ENCODE peak calls at places on chromosomes 7 and 10, in four cellular contexts. One of them, this sample, is unnamed.

GRCh38 chr10:74585231-74586087 is 240.9 kb upstream of the KAT6B start:
- DNase-seq in thyroid gland: peak
- DNase-seq in suprapubic skin: no peak
- DNase-seq in sigmoid colon: no peak
- DNase-seq in this sample: peak

GRCh38 chr7:128836729-128837348 is 6.6 kb downstream of the FLNC start:
- DNase-seq in thyroid gland: no peak
- DNase-seq in suprapubic skin: no peak
- DNase-seq in sigmoid colon: no peak
- DNase-seq in this sample: no peak

GRCh38 chr7:94908204-94909022 is 1.0 kb downstream of the PPP1R9A start:
- DNase-seq in suprapubic skin: no peak
- DNase-seq in sigmoid colon: peak
- DNase-seq in thyroid gland: peak
- DNase-seq in this sample: peak

GRCh38 chr10:11856678-11857077 is 33.5 kb downstream of the PROSER2 start:
- DNase-seq in sigmoid colon: peak
- DNase-seq in thyroid gland: no peak
- DNase-seq in suprapubic skin: no peak
- DNase-seq in this sample: no peak

GRCh38 chr10:33273295-33274002 is 61.0 kb downstream of the NRP1 start:
- DNase-seq in sigmoid colon: peak
- DNase-seq in suprapubic skin: peak
- DNase-seq in thyroid gland: peak
- DNase-seq in this sample: peak

GRCh38 chr7:31432831-31433340 is 81.0 kb upstream of the ITPRID1 start:
- DNase-seq in suprapubic skin: no peak
- DNase-seq in sigmoid colon: no peak
- DNase-seq in thyroid gland: no peak
- DNase-seq in this sample: no peak

GRCh38 chr7:32680259-32681173 is 185.2 kb downstream of the AVL9 start:
- DNase-seq in thyroid gland: no peak
- DNase-seq in sigmoid colon: no peak
- DNase-seq in suprapubic skin: no peak
- DNase-seq in this sample: peak

GRCh38 chr7:26011039-26011696 is 140.8 kb upstream of the NFE2L3 start:
- DNase-seq in thyroid gland: no peak
- DNase-seq in sigmoid colon: no peak
- DNase-seq in suprapubic skin: no peak
- DNase-seq in this sample: no peak

GRCh38 chr7:117731455-117731854 is 141.8 kb downstream of the CTTNBP2 start:
- DNase-seq in suprapubic skin: no peak
- DNase-seq in sigmoid colon: no peak
- DNase-seq in thyroid gland: no peak
- DNase-seq in this sample: no peak

GRCh38 chr10:118101501-118101900 is 54.8 kb upstream of the RAB11FIP2 start:
- DNase-seq in sigmoid colon: no peak
- DNase-seq in suprapubic skin: no peak
- DNase-seq in thyroid gland: no peak
- DNase-seq in this sample: no peak

GRCh38 chr7:94782777-94783176 is 124.6 kb upstream of the PPP1R9A start:
- DNase-seq in sigmoid colon: no peak
- DNase-seq in suprapubic skin: no peak
- DNase-seq in thyroid gland: no peak
- DNase-seq in this sample: no peak

GRCh38 chr7:129401968-129402860 is 32.0 kb upstream of the STRIP2 start:
- DNase-seq in thyroid gland: no peak
- DNase-seq in suprapubic skin: no peak
- DNase-seq in sigmoid colon: no peak
- DNase-seq in this sample: no peak

GRCh38 chr10:97101166-97101940 is 84.4 kb downstream of the SLIT1 start:
- DNase-seq in suprapubic skin: no peak
- DNase-seq in thyroid gland: no peak
- DNase-seq in sigmoid colon: no peak
- DNase-seq in this sample: no peak

GRCh38 chr7:95527033-95527775 is 41.5 kb downstream of the ASB4 start:
- DNase-seq in sigmoid colon: peak
- DNase-seq in suprapubic skin: no peak
- DNase-seq in thyroid gland: peak
- DNase-seq in this sample: peak

GRCh38 chr7:98137826-98138151 is 31.1 kb downstream of the LMTK2 start:
- DNase-seq in sigmoid colon: no peak
- DNase-seq in thyroid gland: no peak
- DNase-seq in suprapubic skin: no peak
- DNase-seq in this sample: no peak

GRCh38 chr7:85765698-85766298 is 578.9 kb upstream of the SEMA3D start:
- DNase-seq in suprapubic skin: no peak
- DNase-seq in sigmoid colon: no peak
- DNase-seq in thyroid gland: no peak
- DNase-seq in this sample: no peak

GRCh38 chr10:17742918-17743317 is 9.1 kb upstream of the TMEM236 start:
- DNase-seq in suprapubic skin: no peak
- DNase-seq in sigmoid colon: no peak
- DNase-seq in thyroid gland: peak
- DNase-seq in this sample: peak

GRCh38 chr10:123154943-123155505 is 822 bp downstream of the BUB3 start:
- DNase-seq in thyroid gland: no peak
- DNase-seq in sigmoid colon: no peak
- DNase-seq in suprapubic skin: no peak
- DNase-seq in this sample: peak

GRCh38 chr7:92667816-92668540 is 77.8 kb upstream of the FAM133B start:
- DNase-seq in suprapubic skin: no peak
- DNase-seq in sigmoid colon: no peak
- DNase-seq in thyroid gland: no peak
- DNase-seq in this sample: no peak

GRCh38 chr7:44581426-44581906 is 565 bp downstream of the TMED4 start:
- DNase-seq in suprapubic skin: no peak
- DNase-seq in thyroid gland: peak
- DNase-seq in sigmoid colon: peak
- DNase-seq in this sample: peak

GRCh38 chr10:35372329-35372728 is 36.0 kb downstream of the CCNY start:
- DNase-seq in sigmoid colon: peak
- DNase-seq in suprapubic skin: no peak
- DNase-seq in thyroid gland: peak
- DNase-seq in this sample: no peak

DNA sequence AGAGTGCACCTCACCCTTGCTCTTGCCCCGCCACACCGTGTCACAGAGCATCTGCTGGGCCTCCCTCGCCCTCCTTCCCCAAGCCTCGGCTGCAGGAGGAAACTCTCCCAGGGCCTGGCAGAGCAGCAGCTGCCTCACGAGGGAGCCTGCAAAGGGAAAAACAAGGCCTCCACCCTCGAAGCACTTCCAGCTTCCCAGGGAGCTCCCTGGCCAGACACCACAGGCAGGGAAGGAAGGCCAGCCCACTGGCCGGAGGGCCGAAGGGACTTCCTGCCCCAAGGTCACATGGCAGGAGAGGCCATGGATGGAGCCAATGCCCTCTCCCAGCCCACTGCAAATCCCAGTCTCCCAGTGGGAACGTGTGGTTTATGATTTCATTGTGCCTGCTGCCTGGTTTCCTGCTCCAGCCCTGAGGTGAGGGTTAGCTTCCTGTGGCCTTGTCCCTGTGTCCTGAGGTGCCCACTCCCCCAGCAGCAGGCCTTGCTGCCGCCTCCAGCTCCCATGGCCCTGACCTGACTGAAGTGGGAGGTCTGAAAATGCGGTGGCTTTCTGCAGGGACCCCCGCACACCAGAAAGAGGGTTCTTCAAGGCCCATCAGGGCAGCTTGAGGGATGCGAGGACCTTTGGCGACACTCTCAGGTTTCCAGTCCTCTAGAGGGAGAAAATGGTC is 100.5 kb upstream of the PPIF start:
- DNase-seq in suprapubic skin: peak
- DNase-seq in thyroid gland: peak
- DNase-seq in sigmoid colon: peak
- DNase-seq in this sample: peak
- TF ChIP-seq POLR2A in suprapubic skin: no peak
- TF ChIP-seq POLR2A in thyroid gland: no peak
- TF ChIP-seq POLR2A in sigmoid colon: no peak
- TF ChIP-seq POLR2A in this sample: no peak

GRCh38 chr7:923108-924041 is 31.1 kb downstream of the ADAP1 start:
- DNase-seq in sigmoid colon: peak
- DNase-seq in thyroid gland: peak
- DNase-seq in suprapubic skin: peak
- DNase-seq in this sample: peak

GRCh38 chr7:921071-921461 is 33.4 kb downstream of the ADAP1 start:
- DNase-seq in suprapubic skin: no peak
- DNase-seq in sigmoid colon: no peak
- DNase-seq in thyroid gland: no peak
- DNase-seq in this sample: peak

GRCh38 chr7:921581-922333 is 32.7 kb downstream of the ADAP1 start:
- DNase-seq in thyroid gland: peak
- DNase-seq in sigmoid colon: peak
- DNase-seq in suprapubic skin: peak
- DNase-seq in this sample: peak

GRCh38 chr7:920351-921070 is 34.0 kb downstream of the ADAP1 start:
- DNase-seq in sigmoid colon: peak
- DNase-seq in suprapubic skin: peak
- DNase-seq in thyroid gland: no peak
- DNase-seq in this sample: peak

DNA sequence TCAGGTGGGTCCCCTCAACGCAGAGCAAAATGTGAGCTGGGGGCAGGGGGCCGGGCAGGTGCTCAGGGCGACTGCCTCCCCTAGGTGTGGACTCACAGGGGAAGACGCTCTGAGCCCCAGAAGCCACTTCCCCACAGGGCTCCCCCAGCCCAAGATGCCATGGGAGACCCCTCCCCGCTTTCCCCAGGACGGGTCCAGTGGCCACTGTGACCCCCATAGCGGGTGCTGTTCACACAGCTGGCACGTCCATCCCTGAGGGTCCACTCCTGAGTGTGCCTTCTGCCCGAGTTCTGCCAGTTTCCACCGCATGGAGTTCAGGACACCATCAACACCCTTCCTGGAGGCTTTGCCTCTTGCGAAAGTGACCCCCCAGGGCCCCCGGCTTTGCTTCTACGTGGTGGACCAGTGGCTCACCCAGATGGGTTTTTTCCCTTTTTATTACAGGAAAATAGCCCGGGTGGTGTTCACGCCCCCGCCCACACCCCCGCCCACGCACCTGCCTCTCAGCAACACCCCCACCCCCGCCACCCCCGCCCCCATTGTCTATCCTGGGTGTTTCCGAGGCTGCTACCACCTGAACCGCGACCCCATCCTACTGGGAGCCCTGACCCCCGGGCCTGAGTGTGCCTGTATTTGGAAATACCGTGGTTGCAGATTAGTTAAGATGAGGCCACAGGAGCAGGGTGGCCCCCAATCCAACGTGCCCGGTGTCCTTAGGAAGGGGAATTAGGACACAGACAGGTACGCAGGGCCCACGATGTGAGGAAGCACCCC is 32.0 kb downstream of the ADAP1 start:
- DNase-seq in sigmoid colon: peak
- DNase-seq in suprapubic skin: peak
- DNase-seq in thyroid gland: peak
- DNase-seq in this sample: peak
- H3K27ac ChIP-seq in sigmoid colon: no peak
- H3K27ac ChIP-seq in suprapubic skin: no peak
- H3K27ac ChIP-seq in thyroid gland: no peak
- H3K27ac ChIP-seq in this sample: no peak

GRCh38 chr10:72720814-72721665 is 29.1 kb downstream of the MCU start:
- DNase-seq in sigmoid colon: no peak
- DNase-seq in suprapubic skin: no peak
- DNase-seq in thyroid gland: no peak
- DNase-seq in this sample: no peak
- TF ChIP-seq POLR2A in sigmoid colon: no peak
- TF ChIP-seq POLR2A in suprapubic skin: no peak
- TF ChIP-seq POLR2A in thyroid gland: no peak
- TF ChIP-seq POLR2A in this sample: no peak

GRCh38 chr7:138590154-138590553 is 111.0 kb downstream of the SVOPL start:
- DNase-seq in suprapubic skin: no peak
- DNase-seq in thyroid gland: no peak
- DNase-seq in sigmoid colon: no peak
- DNase-seq in this sample: no peak
- H3K27ac ChIP-seq in suprapubic skin: no peak
- H3K27ac ChIP-seq in thyroid gland: no peak
- H3K27ac ChIP-seq in sigmoid colon: no peak
- H3K27ac ChIP-seq in this sample: no peak

GRCh38 chr10:125159932-125160855 is at the start of gene CTBP2:
- DNase-seq in thyroid gland: peak
- DNase-seq in sigmoid colon: peak
- DNase-seq in suprapubic skin: peak
- DNase-seq in this sample: peak
- TF ChIP-seq POLR2A in thyroid gland: peak
- TF ChIP-seq POLR2A in sigmoid colon: no peak
- TF ChIP-seq POLR2A in suprapubic skin: no peak
- TF ChIP-seq POLR2A in this sample: no peak

DNA sequence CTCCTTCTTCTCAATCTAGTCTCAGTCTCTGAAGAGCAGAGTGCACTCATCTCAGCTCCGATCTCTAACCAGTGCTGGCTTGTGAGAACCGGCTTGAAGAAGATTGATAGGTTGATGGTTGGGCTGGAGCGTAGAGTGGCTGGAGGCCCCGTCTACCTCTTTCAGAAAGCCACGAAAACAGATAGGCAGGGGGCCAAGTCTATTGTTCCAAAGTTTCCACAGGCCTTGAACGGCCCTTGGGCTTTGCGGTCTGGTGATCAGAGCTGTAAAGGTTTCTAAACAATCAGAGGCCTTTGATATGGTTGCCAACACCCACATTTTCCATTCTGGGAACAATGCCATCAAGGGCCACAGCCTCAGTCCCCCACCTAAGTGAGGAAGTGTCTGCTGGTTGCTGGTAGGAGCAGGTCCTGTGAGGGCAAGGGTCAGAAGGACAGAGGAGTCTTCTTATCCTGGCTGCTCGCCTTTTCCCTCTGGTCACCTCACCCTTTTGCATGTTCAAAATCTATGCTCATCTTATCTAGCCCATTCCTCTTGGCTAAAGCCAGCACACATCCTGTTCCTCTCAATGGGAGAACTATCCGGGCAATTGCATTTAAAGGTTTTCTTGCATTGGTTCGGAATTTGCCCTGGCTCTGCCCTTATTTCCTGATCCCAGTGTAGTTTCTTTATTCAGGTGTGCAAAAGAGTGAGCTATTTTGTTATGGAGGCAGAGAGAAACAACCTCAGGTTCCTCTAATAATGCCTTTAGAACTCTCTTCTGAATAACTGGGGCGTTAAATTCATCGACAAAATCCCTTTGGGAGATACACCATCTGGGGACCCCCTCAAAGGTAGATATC is 70.3 kb upstream of the KMT2E start:
- DNase-seq in sigmoid colon: peak
- DNase-seq in thyroid gland: peak
- DNase-seq in suprapubic skin: no peak
- DNase-seq in this sample: peak
- H3K27ac ChIP-seq in sigmoid colon: peak
- H3K27ac ChIP-seq in thyroid gland: peak
- H3K27ac ChIP-seq in suprapubic skin: peak
- H3K27ac ChIP-seq in this sample: peak

GRCh38 chr7:16795624-16796023 is 9.2 kb downstream of the AGR2 start:
- DNase-seq in thyroid gland: no peak
- DNase-seq in sigmoid colon: no peak
- DNase-seq in suprapubic skin: no peak
- DNase-seq in this sample: no peak
- TF ChIP-seq POLR2A in thyroid gland: no peak
- TF ChIP-seq POLR2A in sigmoid colon: no peak
- TF ChIP-seq POLR2A in suprapubic skin: no peak
- TF ChIP-seq POLR2A in this sample: no peak

This sample was measured in body of pancreas.